ENCODE peak calls at places on chromosome X, in eight cellular contexts. V is tibial nerve; Q is left ventricle myocardium inferior; H is CD8-positive, alpha-beta memory T cell; U is endodermal cell; T is K562; K is tibial artery; L is A549. A is an unnamed sample.
A peak's percentile ranks its signal among the peaks of the same experiment; 100 is the strongest.

GRCh38 chrX:136780738-136781137 is at the start of gene ARHGEF6:
- DNase-seq in V (no peak), Q (no peak), H (peak; percentile 47), U (no peak), T (no peak), K (no peak), L (no peak), A (peak; percentile 34)

GRCh38 chrX:36721990-36722389 is 286.2 kb upstream of the FAM47C start:
- DNase-seq in V (no peak), Q (no peak), H (no peak), U (no peak), T (no peak), K (no peak), L (no peak), A (no peak)

GRCh38 chrX:77788050-77788449 is 2.0 kb upstream of the ATRX start:
- DNase-seq in V (peak; percentile 21), Q (no peak), H (peak; percentile 59), U (no peak), T (no peak), K (no peak), L (peak; percentile 88), A (no peak)

GRCh38 chrX:43633757-43634156 is 22.3 kb upstream of the MAOA start:
- DNase-seq in V (no peak), Q (no peak), H (no peak), U (no peak), T (no peak), K (no peak), L (no peak), A (no peak)

GRCh38 chrX:43481601-43482000 is 174.5 kb upstream of the MAOA start:
- DNase-seq in V (no peak), Q (no peak), H (no peak), U (peak; percentile 70), T (no peak), K (no peak), L (no peak), A (no peak)

GRCh38 chrX:38845426-38845825 is 44.2 kb downstream of the MID1IP1 start:
- DNase-seq in V (no peak), Q (no peak), H (no peak), U (no peak), T (no peak), K (no peak), L (no peak), A (no peak)

GRCh38 chrX:85379174-85379907 is at the start of gene POF1B:
- DNase-seq in V (no peak), Q (no peak), H (no peak), U (peak; percentile 39), T (no peak), K (no peak), L (peak; percentile 59), A (peak; percentile 4)

GRCh38 chrX:4239650-4240540 is 526.4 kb upstream of the PRKX start:
- DNase-seq in V (no peak), Q (no peak), H (no peak), U (no peak), T (no peak), K (no peak), L (no peak), A (no peak)

GRCh38 chrX:10190367-10190766 is 33.6 kb downstream of the CLCN4 start:
- DNase-seq in V (peak; percentile 50), Q (no peak), H (no peak), U (no peak), T (peak; percentile 54), K (no peak), L (peak; percentile 90), A (no peak)

GRCh38 chrX:41781500-41781899 is 57.5 kb downstream of the GPR82 start:
- DNase-seq in V (no peak), Q (no peak), H (peak; percentile 29), U (no peak), T (peak; percentile 34), K (no peak), L (peak; percentile 53), A (no peak)

GRCh38 chrX:1212532-1212931 is at the start of gene CRLF2:
- DNase-seq in V (no peak), Q (no peak), H (no peak), U (peak; percentile 22), T (no peak), K (no peak), L (peak; percentile 63), A (no peak)

GRCh38 chrX:3393581-3394111 is 47.2 kb upstream of the MXRA5 start:
- DNase-seq in V (no peak), Q (no peak), H (no peak), U (peak; percentile 50), T (no peak), K (no peak), L (no peak), A (no peak)

GRCh38 chrX:132968282-132968681 is 9.9 kb upstream of the HS6ST2 start:
- DNase-seq in V (no peak), Q (no peak), H (no peak), U (no peak), T (no peak), K (no peak), L (no peak), A (no peak)

GRCh38 chrX:153598541-153599191 is at the start of gene CCNQ:
- DNase-seq in V (no peak), Q (no peak), H (no peak), U (peak; percentile 61), T (peak; percentile 46), K (no peak), L (peak; percentile 32), A (no peak)

GRCh38 chrX:108310511-108310910 is 127.7 kb downstream of the COL4A6 start:
- DNase-seq in V (no peak), Q (no peak), H (no peak), U (no peak), T (no peak), K (no peak), L (no peak), A (no peak)

GRCh38 chrX:136306182-136306581 is 5.4 kb downstream of the ADGRG4 start:
- DNase-seq in V (no peak), Q (no peak), H (no peak), U (no peak), T (no peak), K (no peak), L (no peak), A (no peak)

GRCh38 chrX:153931748-153932147 is 3.1 kb downstream of the NAA10 start:
- DNase-seq in V (no peak), Q (no peak), H (no peak), U (no peak), T (no peak), K (no peak), L (no peak), A (no peak)

GRCh38 chrX:87067795-87068194 is 449.8 kb upstream of the KLHL4 start:
- DNase-seq in V (no peak), Q (no peak), H (no peak), U (no peak), T (no peak), K (no peak), L (no peak), A (no peak)

GRCh38 chrX:68870357-68870756 is 41.5 kb downstream of the EFNB1 start:
- DNase-seq in V (no peak), Q (no peak), H (no peak), U (no peak), T (no peak), K (no peak), L (no peak), A (no peak)

GRCh38 chrX:120560405-120560841 is 339 bp downstream of the CUL4B start:
- DNase-seq in V (peak; percentile 28), Q (peak; percentile 13), H (no peak), U (no peak), T (no peak), K (peak; percentile 67), L (no peak), A (peak; percentile 32)

GRCh38 chrX:9231491-9231890 is 197.6 kb upstream of the FAM9B start:
- DNase-seq in V (no peak), Q (no peak), H (no peak), U (no peak), T (no peak), K (no peak), L (peak; percentile 60), A (no peak)

DNA sequence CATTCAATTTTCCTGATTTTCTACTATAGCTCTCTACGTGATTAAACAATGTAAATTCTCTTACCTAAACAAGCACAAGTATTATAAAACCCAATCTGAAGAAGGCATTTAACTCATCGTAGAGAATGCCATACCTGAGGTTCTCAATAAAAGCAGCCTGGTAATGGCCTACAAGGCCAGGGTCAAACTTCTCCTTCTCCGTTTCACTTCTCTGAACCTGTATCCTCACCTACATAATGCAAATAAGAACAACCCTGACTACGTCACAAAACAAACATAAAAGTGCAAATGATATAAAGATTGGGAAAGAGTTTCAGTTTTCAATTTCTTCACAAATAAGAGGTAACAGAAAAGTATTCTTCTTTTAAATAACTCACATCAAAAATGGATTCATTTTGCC is 55.6 kb upstream of the STS start:
- DNase-seq in V (no peak), Q (no peak), H (no peak), U (no peak), T (no peak), K (no peak), L (no peak), A (no peak)
- H3K4me1 ChIP-seq in V (no peaks in the 10 kb centered on the region), Q (no peaks in the 10 kb centered on the region), H (peaks cover 9% of the 10 kb centered on the region), U (peaks cover 5% of the 10 kb centered on the region), T (no peaks in the 10 kb centered on the region), K (no peaks in the 10 kb centered on the region), L (peaks cover 12% of the 10 kb centered on the region), A (no peaks in the 10 kb centered on the region)

GRCh38 chrX:23904096-23904495 is 3.6 kb downstream of the APOO start:
- DNase-seq in V (no peak), Q (no peak), H (no peak), U (peak; percentile 62), T (peak; percentile 26), K (no peak), L (no peak), A (no peak)
- H3K27ac ChIP-seq in V (no peak overlapping the region), Q (peak overlapping the region; percentile 36), H (no peak overlapping the region), U (no peak overlapping the region), T (no peak overlapping the region), K (no peak overlapping the region), L (no peak overlapping the region), A (no peak overlapping the region)

GRCh38 chrX:40066700-40067099 is 31.1 kb downstream of the BCOR start:
- DNase-seq in V (no peak), Q (no peak), H (no peak), U (no peak), T (no peak), K (no peak), L (no peak), A (no peak)

GRCh38 chrX:40064055-40064597 is 33.6 kb downstream of the BCOR start:
- DNase-seq in V (no peak), Q (no peak), H (no peak), U (peak; percentile 77), T (peak; percentile 40), K (no peak), L (no peak), A (no peak)

GRCh38 chrX:40063555-40063954 is 34.2 kb downstream of the BCOR start:
- DNase-seq in V (no peak), Q (no peak), H (no peak), U (no peak), T (no peak), K (no peak), L (no peak), A (no peak)

GRCh38 chrX:40068048-40068447 is 29.7 kb downstream of the BCOR start:
- DNase-seq in V (no peak), Q (no peak), H (no peak), U (no peak), T (no peak), K (no peak), L (peak; percentile 59), A (no peak)

GRCh38 chrX:40065291-40066046 is 32.3 kb downstream of the BCOR start:
- DNase-seq in V (no peak), Q (no peak), H (no peak), U (no peak), T (no peak), K (no peak), L (no peak), A (no peak)
- H3K4me1 ChIP-seq in V (no peaks in the 10 kb centered on the region), Q (no peaks in the 10 kb centered on the region), H (peaks cover 30% of the 10 kb centered on the region), U (no peaks in the 10 kb centered on the region), T (peaks cover 11% of the 10 kb centered on the region), K (no peaks in the 10 kb centered on the region), L (peaks cover 3% of the 10 kb centered on the region), A (no peaks in the 10 kb centered on the region)

GRCh38 chrX:106802388-106803275 is at the start of gene TBC1D8B:
- DNase-seq in V (peak; percentile 71), Q (peak; percentile 56), H (peak; percentile 7), U (peak; percentile 87), T (peak; percentile 16), K (peak; percentile 90), L (peak; percentile 89), A (peak; percentile 63)
- H3K27ac ChIP-seq in V (peak within 1 kb of the TSS; percentile 57), Q (peak within 1 kb of the TSS; percentile 42), H (no peak within 1 kb of the TSS), U (no peak within 1 kb of the TSS), T (no peak within 1 kb of the TSS), K (peak within 1 kb of the TSS; percentile 63), L (peak within 1 kb of the TSS; percentile 78), A (no peak within 1 kb of the TSS)

A was measured in heart left ventricle.